ENCODE peak calls at places on chromosomes 12 and 14, in ten cellular contexts. L is cardiac fibroblast; V is thyroid gland; N is hypothalamus; T is NCI-H2081; J is stimulated activated CD4-positive, alpha-beta T cell treated with anti-CD3 and anti-CD28 coated beads, Interleukin-4, amount 100 ng/mL, for 1 hour; K is epithelial cell of esophagus; F is NAMALWA; X is astrocyte of the spinal cord; W is naive thymus-derived CD8-positive, alpha-beta T cell. M is an unnamed sample.

GRCh38 chr12:7110661-7111060 is 1.6 kb upstream of the C1RL start:
- DNase-seq in L (no peak), V (no peak), N (no peak), T (no peak), J (no peak), K (no peak), F (no peak), X (no peak), W (no peak), M (no peak)

GRCh38 chr12:85996280-85996679 is 122.2 kb downstream of the NTS start:
- DNase-seq in L (peak), V (no peak), N (no peak), T (no peak), J (no peak), K (peak), F (no peak), X (peak), W (no peak), M (no peak)

GRCh38 chr14:56630707-56631106 is 51.1 kb downstream of the TMEM260 start:
- DNase-seq in L (peak), V (no peak), N (no peak), T (no peak), J (no peak), K (peak), F (no peak), X (peak), W (no peak), M (no peak)

GRCh38 chr14:76564471-76565119 is 188.7 kb downstream of the ESRRB start:
- DNase-seq in L (no peak), V (no peak), N (no peak), T (no peak), J (no peak), K (peak), F (peak), X (no peak), W (no peak), M (no peak)

GRCh38 chr12:130826151-130826801 is 12.8 kb downstream of the STX2 start:
- DNase-seq in L (peak), V (no peak), N (no peak), T (no peak), J (peak), K (peak), F (peak), X (peak), W (peak), M (peak)

GRCh38 chr14:23372509-23372908 is at the start of gene IL25:
- DNase-seq in L (no peak), V (no peak), N (no peak), T (no peak), J (no peak), K (no peak), F (no peak), X (no peak), W (no peak), M (no peak)

GRCh38 chr12:108181095-108181454 is 52.0 kb downstream of the WSCD2 start:
- DNase-seq in L (no peak), V (no peak), N (no peak), T (no peak), J (no peak), K (no peak), F (no peak), X (no peak), W (no peak), M (no peak)

GRCh38 chr14:31855262-31855661 is 221.8 kb upstream of the ARHGAP5 start:
- DNase-seq in L (no peak), V (no peak), N (no peak), T (no peak), J (no peak), K (no peak), F (no peak), X (no peak), W (no peak), M (no peak)

GRCh38 chr14:39417014-39417413 is 15.2 kb downstream of the FBXO33 start:
- DNase-seq in L (peak), V (no peak), N (no peak), T (no peak), J (no peak), K (peak), F (no peak), X (no peak), W (no peak), M (no peak)

GRCh38 chr12:112846619-112847018 is 55.1 kb downstream of the RPH3A start:
- DNase-seq in L (no peak), V (no peak), N (no peak), T (no peak), J (no peak), K (no peak), F (no peak), X (no peak), W (no peak), M (no peak)

GRCh38 chr14:88422919-88423318 is 37.5 kb downstream of the SPATA7 start:
- DNase-seq in L (peak), V (no peak), N (no peak), T (no peak), J (no peak), K (peak), F (no peak), X (peak), W (no peak), M (no peak)